ENCODE peak calls at places on chromosome 2, in ten cellular contexts. F is cardiac muscle cell, E is hepatocyte, C is psoas muscle, R is IMR-90, V is GM20000, Q is lower leg skin, X is GM12864, A is HFFc6, O is nephron progenitor cell. S is an unnamed sample.

GRCh38 chr2:151159109-151159690 is 102.5 kb downstream of the RBM43 start:
- DNase-seq in F (no peak), E (no peak), C (no peak), R (peak; percentile 17), V (no peak), Q (no peak), X (no peak), A (no peak), O (no peak), S (no peak)

GRCh38 chr2:45138904-45139303 is 129.7 kb upstream of the SIX2 start:
- DNase-seq in F (peak; percentile 8), E (no peak), C (no peak), R (no peak), V (no peak), Q (no peak), X (no peak), A (no peak), O (no peak), S (no peak)

GRCh38 chr2:64296150-64296500 is 151.9 kb upstream of the PELI1 start:
- DNase-seq in F (no peak), E (no peak), C (no peak), R (no peak), V (no peak), Q (no peak), X (no peak), A (no peak), O (no peak), S (no peak)

GRCh38 chr2:21438949-21439348 is 315.2 kb downstream of the TDRD15 start:
- DNase-seq in F (no peak), E (peak; percentile 16), C (no peak), R (peak; percentile 92), V (no peak), Q (no peak), X (no peak), A (no peak), O (no peak), S (no peak)

GRCh38 chr2:25252291-25253152 is 84.1 kb upstream of the POMC start:
- DNase-seq in F (peak; percentile 95), E (peak; percentile 94), C (peak; percentile 66), R (peak; percentile 14), V (peak; percentile 93), Q (peak; percentile 29), X (no peak), A (no peak), O (peak; percentile 92), S (peak; percentile 94)

GRCh38 chr2:172456002-172456401 is 28.6 kb downstream of the ITGA6 start:
- DNase-seq in F (no peak), E (peak; percentile 36), C (no peak), R (no peak), V (no peak), Q (no peak), X (no peak), A (no peak), O (no peak), S (no peak)

GRCh38 chr2:147425437-147426038 is 419.3 kb upstream of the ACVR2A start:
- DNase-seq in F (no peak), E (peak; percentile 45), C (no peak), R (no peak), V (no peak), Q (no peak), X (no peak), A (no peak), O (no peak), S (no peak)

GRCh38 chr2:202377308-202377736 is 1.2 kb downstream of the BMPR2 start:
- DNase-seq in F (peak; percentile 71), E (peak; percentile 48), C (peak; percentile 55), R (peak; percentile 30), V (peak; percentile 29), Q (peak; percentile 20), X (no peak), A (peak; percentile 39), O (peak; percentile 58), S (peak; percentile 41)

GRCh38 chr2:1839066-1839756 is 94.9 kb upstream of the PXDN start:
- DNase-seq in F (no peak), E (no peak), C (no peak), R (no peak), V (no peak), Q (no peak), X (no peak), A (no peak), O (no peak), S (no peak)
- TF ChIP-seq CTCF in F (no peak), E (peak; percentile 6), C (no peak), R (no peak), V (no peak), Q (no peak), X (no peak), A (peak; percentile 47), O (peak; percentile 12), S (no peak)

GRCh38 chr2:46794693-46795317 is 120.8 kb downstream of the MCFD2 start:
- DNase-seq in F (no peak), E (no peak), C (no peak), R (no peak), V (no peak), Q (no peak), X (no peak), A (no peak), O (no peak), S (no peak)
- TF ChIP-seq CTCF in F (no peak), E (no peak), C (no peak), R (no peak), V (no peak), Q (no peak), X (no peak), A (no peak), O (no peak), S (no peak)

DNA sequence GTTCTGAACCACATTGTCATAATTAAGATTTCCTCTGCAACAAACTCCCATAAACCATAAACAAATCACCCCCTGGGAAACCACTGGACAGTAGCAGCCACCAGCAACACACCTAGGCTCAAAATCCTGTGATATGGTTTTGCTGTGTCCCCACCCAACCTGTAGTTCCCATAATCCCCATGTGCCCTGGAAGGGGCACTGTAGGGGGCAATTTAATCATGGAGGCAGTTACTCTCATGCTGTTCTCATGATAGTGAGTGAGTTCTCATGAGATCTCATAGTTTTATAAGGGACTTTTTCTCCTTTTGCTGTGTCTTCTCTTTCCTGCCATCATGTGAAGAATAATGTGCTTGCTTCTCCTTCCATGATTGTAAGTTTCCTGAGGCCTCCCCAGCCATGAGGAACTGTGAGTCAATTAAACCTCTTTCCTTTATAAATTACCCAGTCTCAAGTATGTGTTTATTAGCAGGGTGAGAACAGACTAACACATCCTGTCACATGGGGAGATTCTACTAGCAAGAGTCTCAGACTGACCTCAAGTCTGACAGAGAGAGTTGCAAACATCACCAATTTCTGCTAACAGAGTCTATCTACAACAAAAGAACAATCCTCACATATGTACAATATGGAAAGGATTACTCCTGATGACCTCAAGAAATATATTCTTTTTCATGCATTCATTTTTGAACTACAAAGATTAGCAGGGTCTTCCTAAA is 182.6 kb downstream of the GRB14 start:
- DNase-seq in F (no peak), E (no peak), C (no peak), R (no peak), V (no peak), Q (no peak), X (no peak), A (no peak), O (no peak), S (no peak)
- TF ChIP-seq CTCF in F (no peak), E (no peak), C (no peak), R (no peak), V (no peak), Q (no peak), X (no peak), A (no peak), O (no peak), S (no peak)

DNA sequence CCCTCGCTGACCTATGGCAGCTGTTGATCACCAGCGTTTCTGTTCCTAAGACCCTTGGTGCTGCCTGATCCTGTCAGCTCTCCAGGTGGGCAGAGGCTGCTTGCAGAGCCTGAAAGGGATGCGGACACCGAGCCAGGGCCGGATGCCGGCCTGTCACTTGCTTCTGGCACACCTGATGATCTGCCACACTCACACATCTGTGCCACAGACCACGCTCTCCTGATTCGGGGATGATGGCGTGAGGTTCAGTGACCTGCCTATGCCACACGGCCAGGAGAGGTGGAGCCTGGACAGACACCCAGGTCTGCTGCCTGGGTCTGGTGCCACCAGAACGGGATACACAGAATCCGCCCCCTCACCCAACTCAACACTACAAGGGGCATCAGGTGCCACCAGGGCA is 129.4 kb upstream of the GLI2 start:
- DNase-seq in F (no peak), E (no peak), C (no peak), R (no peak), V (no peak), Q (no peak), X (no peak), A (no peak), O (no peak), S (no peak)
- TF ChIP-seq CTCF in F (no peak), E (no peak), C (no peak), R (no peak), V (no peak), Q (no peak), X (no peak), A (no peak), O (no peak), S (no peak)

DNA sequence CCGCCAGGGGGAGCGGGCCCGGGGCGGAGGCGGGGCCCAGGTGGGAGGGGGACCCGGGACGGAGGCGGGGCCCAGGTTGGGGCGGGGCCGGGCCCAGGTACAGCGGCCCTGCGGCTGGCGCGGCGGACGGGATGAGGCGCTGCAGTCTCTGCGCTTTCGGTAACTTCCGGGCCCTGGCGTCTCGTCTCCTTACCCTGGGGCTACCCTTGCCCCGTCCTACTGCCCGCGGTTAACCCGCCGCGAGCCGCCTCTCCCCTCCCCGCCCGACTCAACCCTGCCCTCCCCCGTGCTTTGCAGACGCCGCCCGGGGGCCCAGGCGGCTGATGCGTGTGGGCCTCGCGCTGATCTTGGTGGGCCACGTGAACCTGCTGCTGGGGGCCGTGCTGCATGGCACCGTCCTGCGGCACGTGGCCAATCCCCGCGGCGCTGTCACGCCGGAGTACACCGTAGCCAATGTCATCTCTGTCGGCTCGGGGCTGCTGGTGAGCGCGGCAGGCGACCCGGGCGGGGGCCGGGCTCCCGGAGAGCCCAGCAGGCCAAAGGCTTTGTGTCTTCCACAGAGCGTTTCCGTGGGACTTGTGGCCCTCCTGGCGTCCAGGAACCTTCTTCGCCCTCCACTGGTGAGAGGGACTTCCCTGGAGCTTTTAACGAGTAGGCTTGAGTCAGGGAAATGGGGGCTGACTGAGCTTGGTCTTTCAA is at the start of gene KRTCAP3:
- DNase-seq in F (peak; percentile 66), E (peak; percentile 88), C (peak; percentile 21), R (no peak), V (peak; percentile 80), Q (peak; percentile 31), X (no peak), A (no peak), O (peak; percentile 76), S (peak; percentile 52)
- TF ChIP-seq CTCF in F (no peak), E (peak; percentile 31), C (no peak), R (no peak), V (no peak), Q (no peak), X (no peak), A (peak; percentile 24), O (no peak), S (no peak)